ENCODE peak calls at places on chromosomes 5 and 9, in six cellular contexts. Z is neural crest cell, A is endothelial cell, B is heart left ventricle, G is mesothelial cell of epicardium, M is uterus. X is an unnamed sample.

GRCh38 chr9:16425572-16425971 is 444.9 kb downstream of the BNC2 start:
- DNase-seq in Z (no peak), A (no peak), B (no peak), G (no peak), M (no peak), X (no peak)

GRCh38 chr9:134408389-134408788 is 82.1 kb downstream of the RXRA start:
- DNase-seq in Z (no peak), A (no peak), B (peak), G (no peak), M (no peak), X (no peak)

GRCh38 chr5:137836997-137837396 is 30.7 kb upstream of the MYOT start:
- DNase-seq in Z (no peak), A (no peak), B (no peak), G (no peak), M (no peak), X (no peak)

GRCh38 chr9:64015136-64015535 is 1269.9 kb downstream of the FOXD4L5 start:
- DNase-seq in Z (no peak), A (no peak), B (no peak), G (no peak), M (no peak), X (no peak)

GRCh38 chr9:97543568-97543967 is 42.1 kb downstream of the TMOD1 start:
- DNase-seq in Z (no peak), A (no peak), B (no peak), G (no peak), M (no peak), X (no peak)

GRCh38 chr5:83556190-83556589 is 84.6 kb downstream of the VCAN start:
- DNase-seq in Z (no peak), A (no peak), B (no peak), G (no peak), M (no peak), X (no peak)

GRCh38 chr5:173707392-173707791 is 90.9 kb upstream of the BOD1 start:
- DNase-seq in Z (no peak), A (no peak), B (peak), G (no peak), M (no peak), X (no peak)

GRCh38 chr9:37994639-37995347 is 74.2 kb downstream of the SHB start:
- DNase-seq in Z (no peak), A (no peak), B (peak), G (no peak), M (peak), X (no peak)

DNA sequence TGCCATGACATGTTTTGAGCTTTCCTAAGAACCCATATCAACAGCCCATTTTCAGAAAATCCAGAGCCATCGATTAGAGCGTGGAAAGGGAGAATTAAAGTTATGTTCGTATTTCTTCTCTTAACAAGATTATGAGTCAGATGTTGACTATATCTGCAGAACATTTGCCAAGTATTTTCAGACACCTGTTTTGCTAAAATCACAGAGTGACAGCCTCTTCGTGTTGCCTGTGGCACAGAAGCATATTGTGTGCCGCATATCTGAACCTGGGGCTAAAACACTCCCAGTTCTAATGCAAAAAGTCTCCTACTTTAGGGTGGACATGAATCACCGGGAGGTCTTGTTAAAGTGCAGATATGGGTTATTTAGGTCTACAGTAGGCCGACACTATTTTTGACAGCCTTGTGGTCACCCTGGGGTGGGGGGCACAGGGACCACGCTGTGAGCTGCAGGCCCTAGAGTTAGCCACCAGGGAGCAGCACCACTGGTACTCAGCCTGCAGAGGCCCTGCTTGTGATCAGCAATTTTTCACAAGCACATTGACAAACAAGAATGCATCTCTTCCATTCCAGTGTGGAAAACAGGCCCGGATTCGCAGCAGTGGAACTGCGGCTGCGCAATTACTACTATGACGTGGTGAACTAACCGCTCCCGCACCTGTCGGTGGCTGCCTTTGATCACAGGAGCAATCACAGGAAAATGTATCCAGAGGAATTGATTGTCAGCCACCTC is 93.5 kb downstream of the SYK start:
- DNase-seq in Z (peak), A (peak), B (no peak), G (no peak), M (no peak), X (no peak)
- TF ChIP-seq CTCF in Z (peak), A (peak), B (peak), G (peak), M (no peak), X (peak)

GRCh38 chr5:139869042-139869790 is 73.6 kb downstream of the PSD2 start:
- DNase-seq in Z (no peak), A (no peak), B (no peak), G (no peak), M (no peak), X (no peak)

GRCh38 chr5:139873033-139873794 is 77.6 kb downstream of the PSD2 start:
- DNase-seq in Z (no peak), A (no peak), B (no peak), G (no peak), M (no peak), X (no peak)

GRCh38 chr5:139870677-139871076 is 75.1 kb downstream of the PSD2 start:
- DNase-seq in Z (no peak), A (no peak), B (no peak), G (no peak), M (no peak), X (no peak)

GRCh38 chr5:139871624-139872023 is 76.0 kb downstream of the PSD2 start:
- DNase-seq in Z (no peak), A (no peak), B (no peak), G (no peak), M (no peak), X (no peak)

DNA sequence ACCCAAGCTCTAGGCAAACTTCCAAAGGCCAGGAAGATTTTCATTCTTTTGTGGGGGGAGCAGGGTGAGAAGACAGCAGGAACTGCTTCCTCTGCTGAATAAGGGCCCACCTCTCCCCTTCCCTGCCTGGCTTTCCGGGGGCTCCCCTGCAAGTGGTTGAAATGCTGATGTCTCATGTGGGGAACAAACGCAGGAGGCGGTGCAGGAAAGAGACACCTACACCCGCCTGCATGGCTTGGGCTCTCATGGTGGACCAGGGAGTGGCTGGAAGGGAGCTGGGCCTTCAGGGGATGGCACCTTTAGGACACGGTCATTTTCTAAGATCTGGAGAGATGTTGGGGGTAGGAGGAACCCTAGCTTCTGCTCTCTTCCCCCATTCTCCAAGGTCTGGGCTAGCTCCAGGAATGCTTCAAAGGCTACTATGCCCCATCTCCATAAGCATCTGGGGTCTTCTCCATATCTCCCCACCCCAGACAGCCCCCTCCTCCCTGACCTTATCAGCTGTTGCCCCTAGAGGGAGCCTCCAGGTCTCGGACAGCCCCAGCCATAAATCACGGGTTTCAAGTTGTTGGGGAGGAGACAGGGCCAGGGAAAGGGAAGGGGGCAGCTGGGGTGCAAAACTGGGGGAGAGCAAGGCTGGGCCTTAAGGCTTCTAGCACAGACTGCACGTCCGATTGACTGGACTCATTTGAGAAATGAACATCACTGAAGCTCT is 76.6 kb downstream of the PSD2 start:
- DNase-seq in Z (no peak), A (no peak), B (no peak), G (no peak), M (no peak), X (no peak)
- TF ChIP-seq CTCF in Z (no peak), A (peak), B (no peak), G (no peak), M (no peak), X (no peak)

DNA sequence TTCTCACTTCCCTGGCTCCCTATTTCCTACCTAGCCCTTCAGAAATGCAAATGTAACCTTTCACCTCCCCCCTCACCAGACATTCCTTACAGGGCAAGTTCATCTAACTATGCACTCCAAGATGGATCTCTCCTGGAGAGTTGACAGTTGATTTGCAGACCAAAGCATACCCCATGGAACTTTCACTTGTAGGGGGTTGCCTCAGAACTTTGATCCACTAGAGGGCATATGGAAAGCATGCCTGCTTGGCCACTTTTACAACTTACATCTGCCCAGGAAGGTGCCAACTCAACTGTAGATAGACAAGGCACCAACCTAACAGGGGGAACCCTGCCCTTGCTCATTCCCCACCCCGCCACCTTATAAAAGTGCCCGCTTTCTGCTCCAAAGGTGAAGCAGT is 187.8 kb downstream of the NXNL2 start:
- DNase-seq in Z (no peak), A (no peak), B (no peak), G (no peak), M (no peak), X (no peak)
- TF ChIP-seq CTCF in Z (no peak), A (peak), B (peak), G (no peak), M (no peak), X (no peak)

GRCh38 chr5:102570747-102571146 is 71.9 kb upstream of the SLCO6A1 start:
- DNase-seq in Z (no peak), A (no peak), B (no peak), G (no peak), M (no peak), X (no peak)
- TF ChIP-seq CTCF in Z (no peak), A (no peak), B (no peak), G (no peak), M (no peak), X (no peak)

GRCh38 chr9:86040281-86041155 is 58.8 kb downstream of the GOLM1 start:
- DNase-seq in Z (no peak), A (no peak), B (no peak), G (no peak), M (no peak), X (no peak)

GRCh38 chr9:86035827-86036440 is 63.4 kb downstream of the GOLM1 start:
- DNase-seq in Z (no peak), A (no peak), B (no peak), G (no peak), M (no peak), X (no peak)

GRCh38 chr9:86036555-86036954 is 62.8 kb downstream of the GOLM1 start:
- DNase-seq in Z (no peak), A (no peak), B (no peak), G (no peak), M (no peak), X (no peak)

GRCh38 chr9:86034863-86035734 is 64.3 kb downstream of the GOLM1 start:
- DNase-seq in Z (peak), A (peak), B (no peak), G (no peak), M (no peak), X (no peak)
- TF ChIP-seq CTCF in Z (peak), A (peak), B (no peak), G (peak), M (peak), X (peak)

X was measured in natural killer cell.